ENCODE peak calls at places on chromosomes 5 and 9, in ten cellular contexts. O is GM12865, Y is activated B cell treated with CpG ODN at 0.5 μM for 24 hours, M is fibroblast of pulmonary artery, I is AG09309, F is neural progenitor cell, A is epithelial cell of esophagus, S is astrocyte, Z is colonic mucosa, R is transverse colon. Q is an unnamed sample.

GRCh38 chr9:23447944-23448343 is 378.1 kb downstream of the ELAVL2 start:
- DNase-seq in F (no peak), O (no peak), M (no peak), Y (no peak), I (no peak), R (no peak), S (no peak), Z (no peak), A (no peak), Q (no peak)

GRCh38 chr5:21806943-21807342 is 1046.2 kb downstream of the CDH12 start:
- DNase-seq in A (peak), I (no peak), R (no peak), F (no peak), O (no peak), Y (no peak), Z (no peak), S (no peak), M (peak), Q (no peak)

GRCh38 chr9:91160181-91160580 is 201.5 kb downstream of the AUH start:
- DNase-seq in M (no peak), I (no peak), F (no peak), S (no peak), Y (no peak), Z (no peak), R (no peak), A (no peak), O (no peak), Q (no peak)

GRCh38 chr9:8346291-8346690 is 546.7 kb upstream of the DMAC1 start:
- DNase-seq in M (peak), F (no peak), I (peak), Z (no peak), A (no peak), Y (no peak), R (no peak), S (peak), O (no peak), Q (no peak)

GRCh38 chr9:136665704-136666363 is 3.1 kb downstream of the EGFL7 start:
- DNase-seq in M (no peak), A (no peak), O (no peak), I (no peak), S (no peak), Y (no peak), R (no peak), Z (no peak), F (peak), Q (no peak)

GRCh38 chr5:122463221-122463620 is 151.2 kb downstream of the SNCAIP start:
- DNase-seq in M (peak), I (peak), Z (no peak), Y (no peak), R (no peak), F (no peak), O (peak), A (no peak), S (peak), Q (no peak)

GRCh38 chr5:159341914-159342313 is 11.6 kb upstream of the IL12B start:
- DNase-seq in I (peak), R (peak), Y (no peak), O (no peak), A (peak), S (peak), M (peak), F (no peak), Z (peak), Q (no peak)

GRCh38 chr9:126631254-126631653 is 17.5 kb downstream of the LMX1B start:
- DNase-seq in A (no peak), M (no peak), I (no peak), R (no peak), Y (no peak), F (peak), S (no peak), O (no peak), Z (no peak), Q (no peak)

GRCh38 chr9:33041459-33042188 is 16.6 kb downstream of the DNAJA1 start:
- DNase-seq in F (no peak), Z (no peak), Y (no peak), A (peak), S (no peak), O (no peak), R (no peak), I (no peak), M (peak), Q (no peak)

GRCh38 chr5:190366-191035 is 794 bp upstream of the LRRC14B start:
- DNase-seq in A (no peak), R (no peak), O (peak), Y (no peak), I (no peak), Z (no peak), F (no peak), M (no peak), S (no peak), Q (peak)

GRCh38 chr9:104977580-104977979 is 49.6 kb upstream of the ABCA1 start:
- DNase-seq in A (peak), R (no peak), Z (no peak), S (no peak), I (no peak), Y (no peak), F (no peak), O (no peak), M (no peak), Q (no peak)

GRCh38 chr5:141430332-141431113 is at the start of gene PCDHGA12:
- DNase-seq in A (peak), F (no peak), M (peak), S (peak), I (peak), O (peak), R (no peak), Z (no peak), Y (no peak), Q (no peak)
- TF ChIP-seq CTCF in A (peak), F (no peak), M (peak), S (peak), I (peak), O (peak), R (no peak), Z (no peak), Y (no peak), Q (no peak)

GRCh38 chr9:12813960-12814876 is 39.4 kb downstream of the LURAP1L start:
- DNase-seq in M (peak), Y (no peak), S (peak), R (peak), F (no peak), A (peak), I (peak), O (peak), Z (peak), Q (no peak)
- TF ChIP-seq CTCF in M (peak), Y (no peak), S (peak), R (peak), F (no peak), A (peak), I (peak), O (no peak), Z (no peak), Q (peak)

DNA sequence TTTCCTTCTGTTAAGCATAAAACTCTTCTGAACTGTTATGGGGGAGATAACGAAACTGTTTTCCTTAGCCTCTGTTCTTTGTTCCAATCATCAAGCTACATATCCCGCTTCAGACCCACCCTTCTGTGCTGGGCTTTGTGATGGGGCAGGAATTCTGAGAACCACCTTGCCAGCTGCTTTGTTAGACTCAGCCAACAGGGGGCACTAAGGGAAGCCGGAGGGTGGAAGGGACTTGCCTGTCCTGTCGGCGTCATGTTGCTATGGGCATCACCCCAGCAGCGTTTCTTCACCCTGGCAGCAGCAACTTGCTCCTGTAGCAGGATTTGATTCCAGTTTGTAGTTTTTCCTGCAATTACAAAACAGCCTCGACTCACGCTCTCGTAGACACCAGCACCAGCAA is 169.1 kb downstream of the CAAP1 start:
- DNase-seq in F (peak), R (peak), M (peak), Y (no peak), Z (peak), O (peak), A (peak), I (no peak), S (no peak), Q (no peak)
- TF ChIP-seq CTCF in F (peak), R (peak), M (peak), Y (no peak), Z (no peak), O (peak), A (peak), I (peak), S (no peak), Q (peak)

DNA sequence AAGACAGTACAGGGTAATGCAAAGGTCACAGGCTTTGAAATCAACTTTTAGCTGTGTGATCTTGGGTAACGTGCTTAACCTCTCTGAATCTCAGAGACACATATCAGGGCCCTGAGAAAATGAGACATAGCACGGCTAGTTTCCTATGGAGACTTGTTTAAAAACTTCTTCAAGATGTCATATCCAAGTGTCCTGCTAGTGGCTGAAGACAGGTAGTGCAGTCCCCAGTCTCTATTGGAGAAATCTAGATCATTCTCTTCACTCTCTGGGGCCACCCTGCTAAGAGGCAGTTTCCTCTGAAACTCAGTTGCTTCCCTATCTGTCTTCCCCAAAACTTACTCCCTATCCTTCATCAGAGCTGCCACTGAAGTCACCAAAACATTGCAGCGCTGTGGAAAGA is 30.3 kb upstream of the GRXCR2 start:
- DNase-seq in I (no peak), Z (no peak), R (no peak), F (no peak), S (no peak), Y (no peak), M (no peak), O (no peak), A (no peak), Q (no peak)
- TF ChIP-seq CTCF in I (peak), Z (peak), R (peak), F (no peak), S (peak), Y (no peak), M (peak), O (peak), A (peak), Q (peak)

DNA sequence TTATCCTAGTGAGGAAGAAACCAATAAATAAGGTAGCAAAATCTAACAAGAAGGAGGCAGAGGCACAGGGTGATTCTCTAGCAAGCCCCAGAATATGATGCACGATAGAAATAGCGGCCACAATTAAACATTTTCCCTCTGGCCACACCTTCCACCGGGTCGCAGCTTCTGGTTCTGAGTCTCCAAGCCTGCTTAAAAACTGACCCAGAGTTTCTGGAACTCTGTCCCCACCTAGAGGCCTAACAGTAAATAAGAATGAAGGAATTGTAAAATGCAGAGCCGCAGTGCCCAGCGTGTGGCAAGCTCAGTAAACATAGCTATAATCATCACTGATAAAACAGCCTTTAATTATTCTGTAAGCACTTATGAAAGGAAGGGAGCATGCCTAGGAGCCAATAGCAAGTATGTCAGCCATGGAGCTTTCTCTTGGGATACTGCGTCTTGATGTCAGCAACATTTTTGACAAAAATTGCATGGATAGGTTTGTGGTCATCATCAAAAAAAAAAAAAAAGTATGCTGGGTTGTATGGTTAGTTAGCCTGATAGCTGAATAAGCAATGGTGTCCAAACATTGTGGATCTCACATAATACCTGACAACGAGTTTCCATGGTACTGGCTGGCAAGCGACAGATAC is 465.5 kb downstream of the DNAH5 start:
- DNase-seq in F (peak), A (peak), R (no peak), O (peak), S (peak), M (peak), Z (no peak), I (peak), Y (no peak), Q (no peak)
- TF ChIP-seq CTCF in F (peak), A (peak), R (peak), O (peak), S (peak), M (no peak), Z (peak), I (peak), Y (no peak), Q (peak)